ENCODE peak calls at places on chromosome 14, in nine cellular contexts. D, H, P, Q, A, G, U, O and M are unnamed samples.

GRCh38 chr14:46482200-46482599 is 169.4 kb downstream of the RPL10L start:
- DNase-seq in Q (no peak), P (no peak), H (no peak), G (no peak), O (no peak), A (no peak), U (no peak), D (no peak), M (no peak)

GRCh38 chr14:35261774-35262173 is 30.4 kb upstream of the PSMA6 start:
- DNase-seq in D (no peak), O (no peak), Q (no peak), H (no peak), U (peak; percentile 6), P (no peak), A (peak; percentile 40), G (no peak), M (peak; percentile 33)

GRCh38 chr14:102594514-102595175 is 2.2 kb downstream of the RCOR1 start:
- DNase-seq in U (no peak), O (peak; percentile 7), A (peak; percentile 72), G (peak; percentile 79), P (peak; percentile 81), D (peak; percentile 68), H (peak; percentile 79), Q (no peak), M (peak; percentile 53)

GRCh38 chr14:75247939-75248338 is 30.7 kb upstream of the FOS start:
- DNase-seq in U (no peak), D (no peak), A (no peak), G (no peak), Q (no peak), P (no peak), H (no peak), O (no peak), M (no peak)

GRCh38 chr14:21990116-21990515 is 316.5 kb upstream of the OR4E1 start:
- DNase-seq in A (peak; percentile 3), O (no peak), Q (no peak), D (no peak), U (no peak), H (no peak), P (no peak), G (no peak), M (no peak)

GRCh38 chr14:60093088-60093487 is 1.4 kb downstream of the PCNX4 start:
- DNase-seq in P (no peak), G (no peak), D (no peak), U (no peak), A (peak; percentile 28), Q (no peak), H (no peak), O (no peak), M (peak; percentile 17)

GRCh38 chr14:23454445-23454856 is 15.1 kb upstream of the NGDN start:
- DNase-seq in D (no peak), O (no peak), H (no peak), P (no peak), A (no peak), G (no peak), Q (no peak), U (no peak), M (no peak)

GRCh38 chr14:21852061-21852664 is 178.5 kb upstream of the OR4E1 start:
- DNase-seq in H (no peak), G (peak; percentile 81), P (peak; percentile 80), D (peak; percentile 29), O (no peak), A (peak; percentile 27), U (no peak), Q (no peak), M (peak; percentile 43)

GRCh38 chr14:100988411-100988900 is 84.9 kb upstream of the RTL1 start:
- DNase-seq in O (no peak), P (no peak), Q (no peak), U (no peak), H (no peak), D (no peak), A (peak; percentile 56), G (no peak), M (no peak)

GRCh38 chr14:97277711-97278110 is 480.5 kb downstream of the VRK1 start:
- DNase-seq in U (no peak), O (no peak), G (no peak), Q (no peak), H (no peak), D (no peak), A (no peak), P (no peak), M (no peak)

GRCh38 chr14:35406811-35407630 is 2.5 kb upstream of the NFKBIA start:
- DNase-seq in A (peak; percentile 85), Q (no peak), P (no peak), O (no peak), U (no peak), H (peak; percentile 60), D (peak; percentile 49), G (peak; percentile 15), M (no peak)

GRCh38 chr14:68384335-68384734 is 408.5 kb downstream of the ZFP36L1 start:
- DNase-seq in Q (no peak), H (no peak), O (no peak), A (no peak), D (no peak), P (no peak), G (no peak), U (no peak), M (no peak)

GRCh38 chr14:21964180-21964579 is 290.6 kb upstream of the OR4E1 start:
- DNase-seq in O (no peak), A (no peak), U (no peak), P (no peak), Q (no peak), G (no peak), D (no peak), H (no peak), M (no peak)

GRCh38 chr14:102870994-102871831 is 51.2 kb upstream of the AMN start:
- DNase-seq in U (no peak), D (no peak), Q (no peak), H (no peak), G (no peak), P (no peak), O (peak; percentile 27), A (no peak), M (no peak)